ENCODE peak calls at places on chromosomes 6 and 20, in four cellular contexts. R is B cell, F is endothelial cell, H is A549. P is an unnamed sample.

GRCh38 chr6:53066059-53066406 is 829 bp downstream of the FBXO9 start:
- DNase-seq in H (peak), F (peak), R (peak), P (no peak)

GRCh38 chr20:46959081-46959692 is 64.5 kb downstream of the EYA2 start:
- DNase-seq in H (peak), F (no peak), R (no peak), P (no peak)

GRCh38 chr6:142542704-142543233 is 241.0 kb downstream of the ADGRG6 start:
- DNase-seq in R (no peak), F (no peak), H (peak), P (no peak)

GRCh38 chr6:11006060-11006459 is 38.0 kb downstream of the ELOVL2 start:
- DNase-seq in F (no peak), H (no peak), R (no peak), P (no peak)

GRCh38 chr6:53179961-53180651 is 31.5 kb upstream of the GCM1 start:
- DNase-seq in R (peak), F (no peak), H (no peak), P (no peak)

GRCh38 chr6:113694278-113695077 is 162.7 kb upstream of the MARCKS start:
- DNase-seq in R (no peak), H (peak), F (no peak), P (no peak)

GRCh38 chr6:4607026-4607704 is 169.0 kb upstream of the CDYL start:
- DNase-seq in H (no peak), F (no peak), R (no peak), P (no peak)

GRCh38 chr6:37056112-37056403 is 50.6 kb downstream of the FGD2 start:
- DNase-seq in R (no peak), F (no peak), H (no peak), P (no peak)

GRCh38 chr20:61520076-61520639 is 268.1 kb downstream of the CDH4 start:
- DNase-seq in H (no peak), F (no peak), R (no peak), P (no peak)

GRCh38 chr20:39360029-39360620 is 398.0 kb downstream of the DHX35 start:
- DNase-seq in H (no peak), F (no peak), R (no peak), P (no peak)

GRCh38 chr20:36197271-36197670 is 39.0 kb upstream of the AAR2 start:
- DNase-seq in F (no peak), H (no peak), R (no peak), P (no peak)

GRCh38 chr6:56475736-56476457 is 166.8 kb downstream of the DST start:
- DNase-seq in R (no peak), H (no peak), F (no peak), P (no peak)

GRCh38 chr20:6769953-6770831 is 2.7 kb downstream of the BMP2 start:
- DNase-seq in R (no peak), F (peak), H (no peak), P (no peak)

GRCh38 chr20:46652699-46653098 is 1.4 kb upstream of the SLC13A3 start:
- DNase-seq in F (no peak), H (no peak), R (no peak), P (no peak)

GRCh38 chr20:4844325-4844724 is 122.6 kb downstream of the PRND start:
- DNase-seq in R (no peak), H (peak), F (no peak), P (no peak)

GRCh38 chr6:125947581-125947980 is 9.0 kb upstream of the HINT3 start:
- DNase-seq in H (peak), F (no peak), R (no peak), P (no peak)

GRCh38 chr20:57601211-57601570 is 19.0 kb downstream of the ZBP1 start:
- DNase-seq in F (no peak), R (no peak), H (no peak), P (no peak)

GRCh38 chr6:5173862-5174643 is 86.7 kb downstream of the LYRM4 start:
- DNase-seq in H (no peak), F (no peak), R (peak), P (peak)

GRCh38 chr6:20302702-20303251 is 90.5 kb upstream of the MBOAT1 start:
- DNase-seq in H (no peak), F (no peak), R (no peak), P (no peak)

GRCh38 chr6:82025271-82025670 is 222.3 kb downstream of the IBTK start:
- DNase-seq in R (no peak), H (no peak), F (no peak), P (no peak)

GRCh38 chr6:50791900-50792508 is 26.7 kb upstream of the TFAP2B start:
- DNase-seq in R (no peak), H (peak), F (peak), P (no peak)

GRCh38 chr20:51311636-51312479 is 230.7 kb downstream of the NFATC2 start:
- DNase-seq in H (no peak), R (no peak), F (no peak), P (no peak)

GRCh38 chr6:117206951-117207687 is 58.2 kb upstream of the VGLL2 start:
- DNase-seq in H (no peak), F (no peak), R (no peak), P (no peak)

GRCh38 chr6:149403534-149403933 is 3.5 kb downstream of the SUMO4 start:
- DNase-seq in H (no peak), F (no peak), R (no peak), P (no peak)

GRCh38 chr20:60055740-60056139 is 97.5 kb downstream of the CDH26 start:
- DNase-seq in H (no peak), F (no peak), R (no peak), P (no peak)

GRCh38 chr6:3795836-3796395 is 44.4 kb upstream of the PXDC1 start:
- DNase-seq in R (no peak), F (no peak), H (no peak), P (no peak)

GRCh38 chr6:33987531-33988021 is 158.3 kb downstream of the GRM4 start:
- DNase-seq in R (no peak), H (no peak), F (no peak), P (no peak)

GRCh38 chr6:119351005-119351394 is 1.4 kb upstream of the MAN1A1 start:
- DNase-seq in R (no peak), H (peak), F (no peak), P (no peak)
- TF ChIP-seq CTCF in R (peak), H (peak), F (no peak), P (peak)

GRCh38 chr6:128519132-128519930 is 1.1 kb downstream of the PTPRK start:
- DNase-seq in R (peak), F (peak), H (peak), P (no peak)

GRCh38 chr6:128521302-128521632 is 868 bp upstream of the PTPRK start:
- DNase-seq in F (no peak), H (no peak), R (no peak), P (no peak)

GRCh38 chr6:128518531-128519131 is 1.8 kb downstream of the PTPRK start:
- DNase-seq in F (no peak), H (no peak), R (no peak), P (no peak)

GRCh38 chr6:128519931-128520435 is 416 bp downstream of the PTPRK start:
- DNase-seq in H (peak), R (peak), F (no peak), P (no peak)

GRCh38 chr6:128520436-128521301 is at the start of gene PTPRK:
- DNase-seq in R (peak), H (peak), F (peak), P (peak)
- TF ChIP-seq CTCF in R (peak), H (peak), F (peak), P (peak)

DNA sequence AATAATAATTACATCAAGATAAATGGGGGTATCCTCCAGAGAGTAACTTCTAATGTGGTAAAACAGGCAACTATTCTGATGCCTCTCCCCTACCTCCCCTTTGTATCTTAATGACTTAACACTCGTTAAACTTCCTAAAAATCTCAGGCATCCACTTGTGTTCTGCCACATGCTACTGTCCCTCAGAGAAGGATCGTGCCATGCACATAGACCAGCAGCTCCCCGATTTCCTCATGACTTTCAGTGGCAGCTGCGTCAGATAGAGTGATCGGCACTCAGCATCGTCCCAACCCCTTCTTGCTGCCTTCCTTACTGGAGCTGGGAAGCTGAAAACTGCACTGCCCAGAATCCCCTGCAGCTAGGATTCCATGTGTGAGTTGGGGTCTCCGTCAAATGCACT is 32.1 kb downstream of the RIPOR2 start:
- DNase-seq in F (no peak), H (no peak), R (no peak), P (no peak)
- TF ChIP-seq CTCF in F (no peak), H (no peak), R (no peak), P (no peak)

GRCh38 chr6:17816921-17817611 is 110.3 kb upstream of the NUP153 start:
- DNase-seq in H (peak), F (no peak), R (no peak), P (no peak)
- TF ChIP-seq CTCF in H (no peak), F (no peak), R (no peak), P (no peak)

GRCh38 chr20:40442181-40442963 is 246.7 kb downstream of the MAFB start:
- DNase-seq in R (no peak), H (no peak), F (no peak), P (no peak)
- TF ChIP-seq CTCF in R (no peak), H (no peak), F (peak), P (no peak)

GRCh38 chr6:119627908-119628669 is 278.5 kb upstream of the MAN1A1 start:
- DNase-seq in F (no peak), H (no peak), R (no peak), P (no peak)
- TF ChIP-seq CTCF in F (no peak), H (no peak), R (no peak), P (no peak)

GRCh38 chr6:35176625-35177024 is 35.5 kb upstream of the TCP11 start:
- DNase-seq in R (no peak), H (no peak), F (no peak), P (no peak)

GRCh38 chr6:35174043-35174434 is 32.9 kb upstream of the TCP11 start:
- DNase-seq in H (no peak), F (no peak), R (no peak), P (no peak)

GRCh38 chr6:35170891-35171290 is 29.8 kb upstream of the TCP11 start:
- DNase-seq in R (no peak), F (no peak), H (no peak), P (no peak)

GRCh38 chr6:35170166-35170565 is 29.0 kb upstream of the TCP11 start:
- DNase-seq in F (no peak), R (no peak), H (no peak), P (no peak)

GRCh38 chr6:35173068-35174042 is 32.2 kb upstream of the TCP11 start:
- DNase-seq in R (no peak), H (no peak), F (no peak), P (no peak)
- TF ChIP-seq CTCF in R (no peak), H (no peak), F (no peak), P (no peak)

P was measured in GM12864.